ENCODE peak calls at places on chromosomes 11 and 22, in seven cellular contexts. Y, O, B, C, Q, E and G are unnamed samples.
A peak's percentile ranks its signal among the peaks of the same experiment; 100 is the strongest.

GRCh38 chr11:121385693-121386092 is 66.4 kb upstream of the SORL1 start:
- DNase-seq in Y (no peak), Q (no peak), B (no peak), E (no peak), O (no peak), C (no peak), G (no peak)

GRCh38 chr11:77407613-77408012 is 66.3 kb downstream of the PAK1 start:
- DNase-seq in Y (no peak), C (peak; percentile 88), Q (no peak), O (peak; percentile 29), B (no peak), E (peak; percentile 50), G (no peak)

GRCh38 chr22:43892183-43892894 is 526 bp upstream of the PNPLA5 start:
- DNase-seq in O (no peak), Y (no peak), B (no peak), C (no peak), E (no peak), Q (no peak), G (no peak)

GRCh38 chr11:2675540-2675939 is 24.3 kb downstream of the KCNQ1OT1 start:
- DNase-seq in Q (no peak), O (no peak), Y (no peak), B (no peak), C (no peak), E (no peak), G (no peak)

GRCh38 chr11:111452817-111453607 is 59.2 kb downstream of the BTG4 start:
- DNase-seq in Y (no peak), O (no peak), E (no peak), B (no peak), Q (no peak), C (no peak), G (no peak)

GRCh38 chr11:453564-453963 is 3.5 kb downstream of the PTDSS2 start:
- DNase-seq in Y (no peak), O (no peak), E (no peak), Q (no peak), C (no peak), B (no peak), G (no peak)

GRCh38 chr11:10514210-10514609 is 26.8 kb downstream of the RNF141 start:
- DNase-seq in Y (no peak), B (no peak), E (no peak), O (no peak), C (peak; percentile 26), Q (no peak), G (no peak)

GRCh38 chr11:31819533-31820437 is 8.7 kb upstream of the PAX6 start:
- DNase-seq in Y (no peak), E (no peak), Q (no peak), C (no peak), B (no peak), O (no peak), G (no peak)

GRCh38 chr11:23370580-23371275 is 510.5 kb upstream of the CCDC179 start:
- DNase-seq in C (no peak), Y (no peak), O (no peak), B (no peak), E (no peak), Q (no peak), G (no peak)

GRCh38 chr11:122069946-122070345 is 46.1 kb downstream of the BLID start:
- DNase-seq in E (no peak), B (peak; percentile 2), Q (no peak), O (no peak), C (peak; percentile 91), Y (no peak), G (no peak)

GRCh38 chr11:96105944-96106343 is 182.0 kb upstream of the MTMR2 start:
- DNase-seq in C (no peak), O (no peak), Q (no peak), B (no peak), E (no peak), Y (no peak), G (no peak)

GRCh38 chr11:68678031-68678441 is 6.3 kb upstream of the GAL start:
- DNase-seq in Q (no peak), C (no peak), Y (no peak), B (no peak), O (no peak), E (no peak), G (no peak)

GRCh38 chr22:37299969-37300509 is 17.7 kb downstream of the CYTH4 start:
- DNase-seq in E (no peak), Q (no peak), C (no peak), B (no peak), O (peak; percentile 56), Y (no peak), G (no peak)